ENCODE peak calls at places on chromosomes 1 and 21, in seven cellular contexts. M is brain microvascular endothelial cell, Y is right lobe of liver, X is AG04450, C is ovary, P is astrocyte of the cerebellum, G is HCT116. N is an unnamed sample.

GRCh38 chr1:228429007-228429406 is 12.3 kb upstream of the TRIM17 start:
- DNase-seq in M (no peak), Y (no peak), X (no peak), C (no peak), P (no peak), G (no peak), N (no peak)

GRCh38 chr1:10909697-10910489 is 102.6 kb upstream of the TARDBP start:
- DNase-seq in M (no peak), Y (no peak), X (no peak), C (no peak), P (no peak), G (no peak), N (no peak)

GRCh38 chr1:39214021-39214713 is 9.7 kb downstream of the MACF1 start:
- DNase-seq in M (no peak), Y (no peak), X (no peak), C (no peak), P (no peak), G (no peak), N (no peak)

GRCh38 chr1:230797376-230798186 is 50.4 kb downstream of the CAPN9 start:
- DNase-seq in M (peak), Y (no peak), X (peak), C (peak), P (peak), G (peak), N (peak)

GRCh38 chr1:182955596-182956588 is 2.9 kb upstream of the SHCBP1L start:
- DNase-seq in M (peak), Y (no peak), X (peak), C (no peak), P (peak), G (no peak), N (peak)

GRCh38 chr1:119327436-119328155 is 41.0 kb upstream of the HAO2 start:
- DNase-seq in M (no peak), Y (peak), X (no peak), C (peak), P (no peak), G (no peak), N (no peak)

GRCh38 chr1:46134660-46135331 is 2.4 kb upstream of the PIK3R3 start:
- DNase-seq in M (peak), Y (no peak), X (peak), C (no peak), P (no peak), G (no peak), N (peak)

GRCh38 chr1:38826262-38826661 is 33.3 kb downstream of the RRAGC start:
- DNase-seq in M (no peak), Y (no peak), X (no peak), C (no peak), P (no peak), G (no peak), N (no peak)

GRCh38 chr1:25874209-25874608 is 1.3 kb downstream of the PAQR7 start:
- DNase-seq in M (no peak), Y (no peak), X (no peak), C (no peak), P (no peak), G (no peak), N (no peak)
- H3K4me3 ChIP-seq in M (peak), Y (no peak), X (peak), C (peak), P (peak), G (peak), N (peak)

GRCh38 chr1:115764541-115764940 is 4.0 kb downstream of the CASQ2 start:
- DNase-seq in M (peak), Y (no peak), X (no peak), C (no peak), P (no peak), G (peak), N (no peak)
- TF ChIP-seq CTCF in M (peak), Y (peak), X (peak), C (no peak), P (peak), G (peak), N (peak)

DNA sequence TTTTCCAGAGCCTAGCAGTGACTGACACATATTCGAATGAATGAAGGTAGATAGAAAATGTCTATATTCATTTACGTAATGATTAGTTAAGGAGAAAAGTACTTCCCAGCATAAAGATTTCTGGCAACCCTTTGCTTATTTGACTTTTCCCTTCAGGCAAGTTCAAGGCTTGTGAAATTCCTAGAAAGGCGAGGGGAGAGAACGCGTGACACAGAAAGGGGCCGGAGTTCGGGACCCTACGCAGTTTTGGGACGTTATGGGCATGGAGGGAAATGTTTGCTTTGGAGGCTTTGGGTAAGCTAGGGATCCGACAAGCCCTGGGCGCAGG is 472 bp upstream of the USP25 start:
- DNase-seq in M (no peak), Y (no peak), X (no peak), C (no peak), P (no peak), G (no peak), N (no peak)
- H3K4me3 ChIP-seq in M (peak), Y (peak), X (peak), C (peak), P (peak), G (peak), N (peak)

GRCh38 chr1:36160949-36161485 is 5.1 kb downstream of the MAP7D1 start:
- DNase-seq in M (peak), Y (peak), X (no peak), C (peak), P (no peak), G (no peak), N (no peak)
- TF ChIP-seq CTCF in M (peak), Y (no peak), X (peak), C (no peak), P (peak), G (peak), N (peak)

GRCh38 chr1:44408181-44409018 is 3.3 kb downstream of the RNF220 start:
- DNase-seq in M (no peak), Y (no peak), X (no peak), C (no peak), P (no peak), G (no peak), N (no peak)
- H3K4me3 ChIP-seq in M (no peak), Y (no peak), X (no peak), C (no peak), P (no peak), G (no peak), N (no peak)

DNA sequence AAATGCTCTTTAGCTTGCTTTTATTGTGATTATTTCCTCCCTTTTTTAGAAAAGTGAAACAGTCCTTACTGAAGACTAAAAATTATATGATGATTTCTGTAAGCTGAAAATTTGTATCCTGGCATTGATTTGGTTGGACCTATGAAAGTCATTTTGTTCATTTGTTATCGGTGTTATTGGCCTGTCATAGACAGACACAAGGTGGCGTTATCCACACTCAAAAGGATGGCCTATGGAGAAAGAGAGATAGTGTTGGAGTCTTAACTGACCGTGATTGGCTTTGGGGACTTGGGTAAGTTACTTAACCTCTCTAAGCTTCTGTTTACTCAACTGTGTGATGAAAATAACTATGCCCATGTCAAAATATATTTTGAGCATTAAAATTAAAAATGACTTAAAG is 203.6 kb upstream of the CHODL start:
- DNase-seq in M (no peak), Y (no peak), X (no peak), C (no peak), P (peak), G (no peak), N (no peak)
- TF ChIP-seq CTCF in M (peak), Y (peak), X (no peak), C (no peak), P (peak), G (peak), N (no peak)

GRCh38 chr1:7827134-7827955 is 25.5 kb downstream of the UTS2 start:
- DNase-seq in M (no peak), Y (no peak), X (no peak), C (no peak), P (no peak), G (no peak), N (no peak)
- H3K4me3 ChIP-seq in M (peak), Y (peak), X (peak), C (peak), P (peak), G (no peak), N (peak)